ENCODE peak calls at places on chromosomes 7 and 10, in ten cellular contexts. T, G, B, Z, K, Q, O, N, E and J are unnamed samples.

GRCh38 chr10:77844713-77845454 is 81.7 kb downstream of the DLG5 start:
- DNase-seq in T (peak), G (no peak), B (peak), Z (peak), K (peak), Q (no peak), O (peak), N (no peak), E (no peak), J (no peak)

GRCh38 chr7:69363131-69363530 is 235.1 kb upstream of the AUTS2 start:
- DNase-seq in T (no peak), G (no peak), B (no peak), Z (no peak), K (no peak), Q (no peak), O (no peak), N (no peak), E (no peak), J (no peak)

GRCh38 chr10:88555190-88555894 is 27.8 kb downstream of the RNLS start:
- DNase-seq in T (no peak), G (no peak), B (no peak), Z (no peak), K (no peak), Q (no peak), O (peak), N (no peak), E (no peak), J (no peak)

GRCh38 chr10:130021373-130021950 is 57.4 kb upstream of the EBF3 start:
- DNase-seq in T (peak), G (no peak), B (peak), Z (no peak), K (no peak), Q (no peak), O (no peak), N (no peak), E (no peak), J (no peak)

GRCh38 chr7:16961650-16962049 is 79.9 kb upstream of the AGR3 start:
- DNase-seq in T (no peak), G (no peak), B (no peak), Z (no peak), K (no peak), Q (no peak), O (no peak), N (no peak), E (no peak), J (no peak)

GRCh38 chr7:131722371-131722770 is 165.9 kb upstream of the PODXL start:
- DNase-seq in T (no peak), G (no peak), B (no peak), Z (no peak), K (no peak), Q (no peak), O (no peak), N (no peak), E (no peak), J (no peak)

GRCh38 chr10:3482200-3482993 is 302.6 kb downstream of the KLF6 start:
- DNase-seq in T (peak), G (peak), B (peak), Z (peak), K (peak), Q (peak), O (peak), N (no peak), E (peak), J (no peak)

GRCh38 chr7:152588350-152588749 is 87.6 kb downstream of the XRCC2 start:
- DNase-seq in T (peak), G (no peak), B (peak), Z (no peak), K (no peak), Q (no peak), O (peak), N (no peak), E (peak), J (no peak)

GRCh38 chr10:8794860-8795259 is 740.4 kb downstream of the GATA3 start:
- DNase-seq in T (no peak), G (no peak), B (no peak), Z (no peak), K (no peak), Q (no peak), O (no peak), N (no peak), E (no peak), J (no peak)

GRCh38 chr7:101718747-101719260 is 89.7 kb upstream of the MYL10 start:
- DNase-seq in T (no peak), G (no peak), B (no peak), Z (no peak), K (no peak), Q (no peak), O (no peak), N (no peak), E (no peak), J (no peak)

GRCh38 chr7:89966100-89966499 is 188.2 kb upstream of the STEAP1 start:
- DNase-seq in T (no peak), G (no peak), B (no peak), Z (no peak), K (no peak), Q (no peak), O (no peak), N (no peak), E (no peak), J (no peak)

GRCh38 chr7:121873795-121874194 is 834 bp downstream of the PTPRZ1 start:
- DNase-seq in T (no peak), G (no peak), B (peak), Z (no peak), K (no peak), Q (no peak), O (peak), N (no peak), E (no peak), J (no peak)

GRCh38 chr7:73342645-73343044 is 14.7 kb downstream of the FKBP6 start:
- DNase-seq in T (peak), G (peak), B (peak), Z (no peak), K (peak), Q (no peak), O (peak), N (no peak), E (peak), J (no peak)

GRCh38 chr10:49689882-49690510 is 10.5 kb downstream of the C10orf53 start:
- DNase-seq in T (no peak), G (peak), B (no peak), Z (no peak), K (no peak), Q (no peak), O (no peak), N (no peak), E (no peak), J (no peak)

GRCh38 chr7:136533732-136534131 is 334.7 kb upstream of the CHRM2 start:
- DNase-seq in T (no peak), G (peak), B (no peak), Z (no peak), K (no peak), Q (no peak), O (no peak), N (no peak), E (no peak), J (no peak)

GRCh38 chr10:128572696-128573095 is 446.5 kb upstream of the MKI67 start:
- DNase-seq in T (no peak), G (no peak), B (no peak), Z (no peak), K (no peak), Q (no peak), O (no peak), N (no peak), E (no peak), J (no peak)

GRCh38 chr10:103551619-103552602 is 58.4 kb downstream of the NEURL1 start:
- DNase-seq in T (no peak), G (no peak), B (no peak), Z (no peak), K (peak), Q (no peak), O (no peak), N (peak), E (peak), J (no peak)

GRCh38 chr10:132947843-132948242 is 5.5 kb upstream of the CFAP46 start:
- DNase-seq in T (no peak), G (no peak), B (no peak), Z (no peak), K (no peak), Q (no peak), O (no peak), N (no peak), E (no peak), J (no peak)

GRCh38 chr7:104956753-104957450 is 57.1 kb upstream of the KMT2E start:
- DNase-seq in T (peak), G (no peak), B (peak), Z (no peak), K (no peak), Q (no peak), O (peak), N (no peak), E (no peak), J (peak)

GRCh38 chr7:127252736-127253288 is at the start of gene GRM8:
- DNase-seq in T (peak), G (peak), B (peak), Z (peak), K (peak), Q (no peak), O (no peak), N (peak), E (peak), J (no peak)

GRCh38 chr7:17186745-17187144 is 111.7 kb upstream of the AHR start:
- DNase-seq in T (no peak), G (no peak), B (no peak), Z (no peak), K (no peak), Q (no peak), O (no peak), N (no peak), E (no peak), J (no peak)

GRCh38 chr10:87750001-87750651 is 67.9 kb downstream of the ATAD1 start:
- DNase-seq in T (no peak), G (peak), B (peak), Z (no peak), K (no peak), Q (no peak), O (peak), N (no peak), E (no peak), J (no peak)

GRCh38 chr10:125985557-125986246 is 89.3 kb downstream of the FANK1 start:
- DNase-seq in T (no peak), G (no peak), B (no peak), Z (no peak), K (no peak), Q (no peak), O (no peak), N (no peak), E (no peak), J (no peak)

GRCh38 chr10:43816351-43817321 is 168.0 kb upstream of the ZNF32 start:
- DNase-seq in T (peak), G (no peak), B (peak), Z (peak), K (no peak), Q (no peak), O (no peak), N (no peak), E (peak), J (peak)

GRCh38 chr10:59234814-59235429 is 58.5 kb downstream of the PHYHIPL start:
- DNase-seq in T (peak), G (peak), B (peak), Z (peak), K (no peak), Q (no peak), O (peak), N (no peak), E (peak), J (no peak)

GRCh38 chr7:138663741-138664710 is 37.1 kb downstream of the SVOPL start:
- DNase-seq in T (peak), G (peak), B (peak), Z (peak), K (no peak), Q (no peak), O (peak), N (no peak), E (no peak), J (no peak)
- H3K4me3 ChIP-seq in T (peak), G (peak), B (peak), Z (peak), K (peak), Q (peak), O (peak), N (peak), E (peak), J (no peak)

GRCh38 chr10:60820093-60820769 is 42.0 kb downstream of the CDK1 start:
- DNase-seq in T (peak), G (peak), B (peak), Z (no peak), K (no peak), Q (no peak), O (no peak), N (no peak), E (no peak), J (no peak)
- TF ChIP-seq CTCF in T (peak), G (peak), B (peak), Z (no peak), K (peak), Q (no peak), O (peak), N (no peak), E (no peak), J (peak)

GRCh38 chr7:42858570-42858969 is 53.3 kb downstream of the C7orf25 start:
- DNase-seq in T (peak), G (no peak), B (peak), Z (no peak), K (no peak), Q (no peak), O (peak), N (no peak), E (no peak), J (no peak)

GRCh38 chr7:42854521-42855118 is 57.2 kb downstream of the C7orf25 start:
- DNase-seq in T (no peak), G (no peak), B (no peak), Z (no peak), K (no peak), Q (no peak), O (no peak), N (no peak), E (no peak), J (no peak)

GRCh38 chr7:42856605-42856987 is 55.3 kb downstream of the C7orf25 start:
- DNase-seq in T (no peak), G (no peak), B (no peak), Z (no peak), K (no peak), Q (no peak), O (no peak), N (no peak), E (no peak), J (no peak)
- H3K4me3 ChIP-seq in T (peak), G (no peak), B (peak), Z (peak), K (peak), Q (peak), O (peak), N (peak), E (no peak), J (no peak)

DNA sequence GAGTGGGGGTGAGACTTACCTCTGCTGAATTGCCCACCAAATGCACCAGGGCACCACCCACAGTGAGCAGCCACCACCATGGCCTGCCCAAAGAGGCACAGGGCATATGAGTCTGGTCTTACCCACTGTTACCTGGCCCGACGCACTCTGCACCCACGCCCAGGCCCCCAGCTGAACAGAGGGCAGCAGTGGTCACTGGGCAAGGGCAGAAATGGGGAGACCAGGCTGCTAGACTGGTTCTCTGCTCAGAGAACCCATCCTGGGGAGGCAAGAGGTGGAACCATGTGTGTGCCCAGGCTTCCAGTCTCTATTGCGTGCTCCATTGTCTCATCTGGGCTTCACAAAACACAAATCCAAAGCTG is 39.4 kb upstream of the DAGLB start:
- DNase-seq in T (no peak), G (no peak), B (no peak), Z (no peak), K (no peak), Q (no peak), O (no peak), N (no peak), E (no peak), J (no peak)
- TF ChIP-seq CTCF in T (no peak), G (no peak), B (no peak), Z (no peak), K (no peak), Q (no peak), O (no peak), N (no peak), E (no peak), J (no peak)

GRCh38 chr7:6376820-6377219 is 70.9 kb downstream of the DAGLB start:
- DNase-seq in T (no peak), G (no peak), B (no peak), Z (no peak), K (no peak), Q (no peak), O (no peak), N (no peak), E (no peak), J (no peak)
- H3K4me3 ChIP-seq in T (peak), G (no peak), B (peak), Z (peak), K (peak), Q (no peak), O (peak), N (peak), E (no peak), J (peak)

GRCh38 chr10:13956826-13957225 is 370.1 kb downstream of the PRPF18 start:
- DNase-seq in T (no peak), G (no peak), B (peak), Z (peak), K (peak), Q (peak), O (no peak), N (no peak), E (peak), J (no peak)
- TF ChIP-seq CTCF in T (no peak), G (no peak), B (peak), Z (peak), K (no peak), Q (peak), O (no peak), N (peak), E (no peak), J (no peak)

DNA sequence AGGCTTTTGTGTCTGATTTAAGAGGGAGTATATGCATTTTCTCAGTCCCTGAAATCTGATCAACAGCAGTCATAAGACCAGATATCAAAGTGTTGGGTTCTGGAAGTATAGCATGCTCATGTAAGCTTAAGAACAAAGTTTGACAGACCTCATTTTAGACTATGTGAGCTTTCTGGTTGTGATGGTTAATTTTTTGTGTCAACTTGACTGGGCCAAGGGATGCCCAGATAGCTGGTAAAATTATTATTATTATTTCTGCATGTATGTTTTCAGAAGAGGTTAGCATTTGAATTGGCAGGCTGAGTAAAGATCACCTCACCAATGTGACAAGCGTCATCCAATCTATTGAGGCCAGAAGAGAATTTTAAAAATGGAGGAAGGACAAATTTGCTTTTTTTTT is 63.5 kb upstream of the FRMD4A start:
- DNase-seq in T (no peak), G (no peak), B (no peak), Z (no peak), K (no peak), Q (no peak), O (no peak), N (no peak), E (no peak), J (no peak)
- H3K4me3 ChIP-seq in T (no peak), G (no peak), B (no peak), Z (no peak), K (no peak), Q (no peak), O (no peak), N (no peak), E (no peak), J (no peak)

GRCh38 chr7:29556405-29557195 is 7.0 kb upstream of the PRR15 start:
- DNase-seq in T (peak), G (peak), B (no peak), Z (no peak), K (no peak), Q (no peak), O (no peak), N (no peak), E (no peak), J (no peak)
- TF ChIP-seq CTCF in T (peak), G (peak), B (no peak), Z (no peak), K (no peak), Q (no peak), O (peak), N (no peak), E (no peak), J (no peak)